ENCODE peak calls at places on chromosomes 1 and 21, in eight cellular contexts. H, F, M, D, R, B, P and K are unnamed samples.

GRCh38 chr1:158793604-158794003 is 12.6 kb upstream of the OR6N2 start:
- DNase-seq in H (no peak), F (no peak), M (peak; percentile 41), D (no peak), R (peak; percentile 3), B (no peak), P (no peak), K (no peak)

GRCh38 chr1:35762204-35762603 is 7.6 kb downstream of the CLSPN start:
- DNase-seq in H (no peak), F (no peak), M (no peak), D (no peak), R (no peak), B (no peak), P (no peak), K (no peak)

GRCh38 chr1:22861764-22862440 is 110.8 kb downstream of the LACTBL1 start:
- DNase-seq in H (no peak), F (peak; percentile 71), M (peak; percentile 61), D (no peak), R (peak; percentile 80), B (no peak), P (no peak), K (peak; percentile 71)

GRCh38 chr1:68653882-68654281 is 157.0 kb upstream of the DEPDC1 start:
- DNase-seq in H (no peak), F (no peak), M (no peak), D (no peak), R (no peak), B (no peak), P (no peak), K (no peak)

GRCh38 chr1:76336951-76337371 is 262.4 kb downstream of the ST6GALNAC3 start:
- DNase-seq in H (peak; percentile 74), F (peak; percentile 76), M (peak; percentile 28), D (no peak), R (peak; percentile 17), B (no peak), P (no peak), K (no peak)

GRCh38 chr21:20311388-20311787 is 686.8 kb upstream of the NCAM2 start:
- DNase-seq in H (no peak), F (no peak), M (no peak), D (no peak), R (no peak), B (no peak), P (no peak), K (no peak)

GRCh38 chr1:147208619-147209018 is 16.5 kb downstream of the FMO5 start:
- DNase-seq in H (no peak), F (no peak), M (no peak), D (no peak), R (no peak), B (no peak), P (no peak), K (no peak)

GRCh38 chr1:235221653-235222052 is 60.6 kb upstream of the RBM34 start:
- DNase-seq in H (no peak), F (no peak), M (no peak), D (no peak), R (no peak), B (no peak), P (no peak), K (no peak)

GRCh38 chr1:111203681-111204210 is 3.3 kb upstream of the DENND2D start:
- DNase-seq in H (peak; percentile 97), F (peak; percentile 87), M (no peak), D (peak; percentile 89), R (no peak), B (no peak), P (no peak), K (peak; percentile 85)

DNA sequence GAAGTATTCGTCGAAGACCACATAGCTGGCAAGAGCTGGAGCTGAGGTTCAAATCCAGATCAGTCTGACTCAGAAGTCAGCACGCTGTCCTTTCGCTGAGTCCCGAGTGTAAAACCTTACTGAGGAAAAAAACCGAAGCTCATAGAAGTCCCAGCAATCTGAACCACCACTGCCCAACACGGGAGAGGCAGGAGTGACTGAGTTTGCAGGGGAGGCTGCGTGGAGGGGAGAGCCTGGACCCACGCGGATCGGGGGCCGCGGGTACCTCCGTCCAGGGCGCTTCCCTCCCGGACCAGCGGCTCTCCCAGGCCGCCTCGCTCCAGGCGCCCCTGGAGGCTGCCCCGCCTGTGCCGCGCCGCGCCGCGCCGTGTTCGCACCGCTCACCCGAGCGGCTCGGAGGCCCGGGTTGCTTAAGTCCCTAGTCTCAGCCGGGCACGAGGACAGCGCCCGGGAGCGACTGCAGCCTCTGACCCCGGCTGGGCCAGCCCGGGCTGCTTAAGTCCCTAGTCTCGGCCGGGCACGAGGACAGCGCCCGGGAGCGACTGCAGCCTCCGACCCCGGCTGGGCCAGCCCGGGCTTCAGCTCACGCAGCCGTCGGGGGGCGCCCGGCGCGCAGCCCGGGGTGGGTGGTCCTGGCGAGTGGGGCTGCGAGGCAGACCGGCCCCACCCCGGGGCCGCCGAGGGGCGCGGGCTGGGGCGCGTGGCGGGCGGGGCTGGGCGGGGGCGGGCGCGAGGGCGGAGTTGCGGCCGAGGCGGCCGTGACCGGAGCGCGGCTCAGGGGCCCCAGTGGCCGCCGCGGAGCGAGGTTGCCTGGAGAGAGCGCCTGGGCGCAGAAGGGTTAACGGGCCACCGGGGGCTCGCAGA is at the start of gene ADAMTSL4:
- DNase-seq in H (peak; percentile 88), F (peak; percentile 81), M (peak; percentile 89), D (no peak), R (peak; percentile 87), B (no peak), P (no peak), K (peak; percentile 58)
- TF ChIP-seq CTCF in H (peak; percentile 21), F (peak; percentile 16), M (peak; percentile 33), D (no peak), R (peak; percentile 34), B (no peak), P (peak; percentile 9), K (no peak)

GRCh38 chr1:223738465-223739365 is 26.4 kb downstream of the CAPN2 start:
- DNase-seq in H (peak; percentile 79), F (no peak), M (no peak), D (no peak), R (no peak), B (no peak), P (no peak), K (no peak)
- H3K27ac ChIP-seq in H (peak overlapping the region; percentile 84), F (no peak overlapping the region), M (no peak overlapping the region), D (peak overlapping the region; percentile 2), R (peak overlapping the region; percentile 20), B (peak overlapping the region; percentile 40), P (peak overlapping the region; percentile 77), K (peak overlapping the region; percentile 76)

DNA sequence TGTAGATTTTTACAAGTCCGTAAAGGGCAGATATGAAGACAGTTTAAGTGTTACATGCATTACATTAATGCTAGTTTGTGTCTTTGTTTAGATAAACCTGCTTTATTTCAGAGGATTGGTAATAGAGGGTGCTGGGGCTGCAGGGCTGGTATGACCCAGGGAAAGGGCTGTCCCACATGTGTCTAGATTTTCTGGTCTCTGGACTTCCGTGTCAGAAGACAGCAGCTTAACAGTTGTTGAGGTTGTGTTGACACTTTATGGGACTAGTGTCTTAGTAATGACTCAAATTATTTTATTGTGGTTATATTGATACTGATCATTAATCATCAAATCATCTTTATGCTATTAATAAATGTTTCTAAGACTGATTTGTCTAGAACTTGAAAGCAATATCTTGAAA is 10.1 kb downstream of the PRDM2 start:
- DNase-seq in H (no peak), F (no peak), M (no peak), D (no peak), R (no peak), B (no peak), P (no peak), K (no peak)
- TF ChIP-seq CTCF in H (no peak), F (no peak), M (no peak), D (no peak), R (no peak), B (no peak), P (no peak), K (no peak)

GRCh38 chr1:91842056-91842455 is 43.9 kb downstream of the TGFBR3 start:
- DNase-seq in H (no peak), F (no peak), M (no peak), D (no peak), R (no peak), B (no peak), P (no peak), K (no peak)

GRCh38 chr1:91844862-91845528 is 41.0 kb downstream of the TGFBR3 start:
- DNase-seq in H (no peak), F (peak; percentile 93), M (no peak), D (peak; percentile 76), R (peak; percentile 36), B (no peak), P (no peak), K (peak; percentile 88)

GRCh38 chr1:91846007-91846620 is 39.8 kb downstream of the TGFBR3 start:
- DNase-seq in H (no peak), F (peak; percentile 78), M (peak; percentile 28), D (no peak), R (peak; percentile 83), B (no peak), P (no peak), K (peak; percentile 35)

GRCh38 chr1:91842563-91842962 is 43.4 kb downstream of the TGFBR3 start:
- DNase-seq in H (no peak), F (no peak), M (no peak), D (no peak), R (no peak), B (no peak), P (no peak), K (no peak)

DNA sequence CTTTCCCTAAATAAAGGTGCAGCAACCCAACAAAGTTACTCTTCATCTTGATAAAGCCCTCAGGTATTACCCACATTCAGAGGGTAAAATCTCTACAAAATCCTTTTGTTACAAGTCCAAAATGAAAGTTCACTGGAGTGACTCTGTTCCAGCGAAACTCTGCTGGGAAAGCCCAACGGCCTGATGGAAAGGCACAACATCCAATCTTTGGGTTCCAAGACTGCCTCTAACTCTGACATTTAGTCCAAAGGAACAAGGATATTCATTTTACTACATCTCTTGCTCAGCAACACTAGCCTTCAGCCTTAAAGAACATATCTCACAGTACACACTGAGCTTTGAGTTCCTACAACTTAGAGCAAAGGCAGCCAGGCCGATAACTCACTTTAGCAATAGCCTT is 42.1 kb downstream of the TGFBR3 start:
- DNase-seq in H (no peak), F (no peak), M (no peak), D (no peak), R (no peak), B (no peak), P (no peak), K (no peak)
- H3K27ac ChIP-seq in H (no peak overlapping the region), F (peak overlapping the region; percentile 80), M (no peak overlapping the region), D (peak overlapping the region; percentile 41), R (no peak overlapping the region), B (peak overlapping the region; percentile 76), P (peak overlapping the region; percentile 86), K (no peak overlapping the region)

GRCh38 chr1:64335634-64336033 is 132.2 kb downstream of the UBE2U start:
- DNase-seq in H (no peak), F (no peak), M (no peak), D (no peak), R (no peak), B (no peak), P (no peak), K (no peak)
- TF ChIP-seq CTCF in H (no peak), F (no peak), M (no peak), D (no peak), R (no peak), B (no peak), P (no peak), K (no peak)